ENCODE peak calls at places on chromosomes 7 and 10, in eight cellular contexts. E is sigmoid colon, Q is choroid plexus epithelial cell, X is Peyer's patch, M is mammary epithelial cell, T is neural progenitor cell, H is AG04449, D is astrocyte. F is an unnamed sample.

GRCh38 chr7:43113622-43114450 is 1.4 kb downstream of the HECW1 start:
- DNase-seq in H (no peak), T (peak; percentile 20), M (no peak), E (no peak), Q (no peak), D (no peak), X (no peak), F (peak; percentile 25)

GRCh38 chr7:48299580-48300169 is 128.4 kb downstream of the ABCA13 start:
- DNase-seq in H (no peak), M (peak; percentile 77), T (peak; percentile 77), X (peak; percentile 53), D (peak; percentile 52), Q (peak; percentile 90), E (no peak), F (peak; percentile 68)

GRCh38 chr7:129588268-129588667 is 23.3 kb upstream of the NRF1 start:
- DNase-seq in D (no peak), T (no peak), Q (no peak), X (no peak), H (no peak), E (no peak), M (no peak), F (no peak)

GRCh38 chr10:72729528-72729927 is 37.6 kb downstream of the MCU start:
- DNase-seq in H (no peak), M (no peak), E (no peak), X (no peak), T (no peak), Q (no peak), D (peak; percentile 62), F (peak; percentile 37)

GRCh38 chr10:13949844-13950542 is 363.2 kb downstream of the PRPF18 start:
- DNase-seq in E (no peak), M (peak; percentile 38), Q (peak; percentile 93), D (peak; percentile 97), X (no peak), H (peak; percentile 89), T (no peak), F (peak; percentile 97)

GRCh38 chr10:131131726-131132561 is 179.6 kb downstream of the TCERG1L start:
- DNase-seq in H (no peak), Q (no peak), M (no peak), X (no peak), D (no peak), T (no peak), E (no peak), F (no peak)

GRCh38 chr10:132961864-132962622 is 19.7 kb upstream of the CFAP46 start:
- DNase-seq in H (no peak), T (peak; percentile 92), X (peak; percentile 77), D (peak; percentile 57), M (peak; percentile 56), Q (peak; percentile 83), E (peak; percentile 75), F (peak; percentile 66)

GRCh38 chr10:129161184-129161583 is 305.9 kb upstream of the MGMT start:
- DNase-seq in D (no peak), H (no peak), E (no peak), X (no peak), Q (peak; percentile 37), T (peak; percentile 42), M (peak; percentile 0), F (no peak)

GRCh38 chr10:130805635-130806030 is 505.9 kb downstream of the TCERG1L start:
- DNase-seq in E (no peak), H (no peak), D (no peak), X (no peak), T (no peak), Q (no peak), M (no peak), F (no peak)

GRCh38 chr10:70599791-70600190 is 2.8 kb downstream of the PRF1 start:
- DNase-seq in E (no peak), X (no peak), T (no peak), H (no peak), M (no peak), D (no peak), Q (no peak), F (no peak)

GRCh38 chr7:12221414-12221813 is 10.3 kb downstream of the TMEM106B start:
- DNase-seq in M (no peak), X (no peak), D (no peak), H (no peak), E (no peak), Q (peak; percentile 11), T (no peak), F (no peak)

GRCh38 chr7:40921589-40922315 is 781.1 kb downstream of the INHBA start:
- DNase-seq in Q (no peak), T (no peak), X (no peak), M (peak; percentile 68), D (no peak), E (no peak), H (no peak), F (no peak)

GRCh38 chr7:106345421-106346166 is 60.8 kb upstream of the NAMPT start:
- DNase-seq in D (peak; percentile 49), M (no peak), X (no peak), Q (peak; percentile 71), T (no peak), E (no peak), H (no peak), F (no peak)

GRCh38 chr7:157272351-157273207 is 64.2 kb upstream of the DNAJB6 start:
- DNase-seq in T (no peak), M (no peak), X (peak; percentile 43), D (no peak), H (no peak), E (peak; percentile 62), Q (no peak), F (no peak)

GRCh38 chr10:71575934-71576801 is 143.4 kb downstream of the C10orf105 start:
- DNase-seq in T (no peak), M (no peak), D (no peak), X (no peak), Q (no peak), E (no peak), H (no peak), F (no peak)

GRCh38 chr7:136923111-136923510 is 54.7 kb downstream of the CHRM2 start:
- DNase-seq in H (peak; percentile 40), Q (peak; percentile 92), D (peak; percentile 94), X (no peak), M (peak; percentile 25), T (no peak), E (no peak), F (peak; percentile 88)

GRCh38 chr10:58590152-58590551 is 77.5 kb downstream of the BICC1 start:
- DNase-seq in T (no peak), X (no peak), Q (peak; percentile 97), H (peak; percentile 93), D (peak; percentile 99), E (peak; percentile 76), M (peak; percentile 74), F (peak; percentile 98)

DNA sequence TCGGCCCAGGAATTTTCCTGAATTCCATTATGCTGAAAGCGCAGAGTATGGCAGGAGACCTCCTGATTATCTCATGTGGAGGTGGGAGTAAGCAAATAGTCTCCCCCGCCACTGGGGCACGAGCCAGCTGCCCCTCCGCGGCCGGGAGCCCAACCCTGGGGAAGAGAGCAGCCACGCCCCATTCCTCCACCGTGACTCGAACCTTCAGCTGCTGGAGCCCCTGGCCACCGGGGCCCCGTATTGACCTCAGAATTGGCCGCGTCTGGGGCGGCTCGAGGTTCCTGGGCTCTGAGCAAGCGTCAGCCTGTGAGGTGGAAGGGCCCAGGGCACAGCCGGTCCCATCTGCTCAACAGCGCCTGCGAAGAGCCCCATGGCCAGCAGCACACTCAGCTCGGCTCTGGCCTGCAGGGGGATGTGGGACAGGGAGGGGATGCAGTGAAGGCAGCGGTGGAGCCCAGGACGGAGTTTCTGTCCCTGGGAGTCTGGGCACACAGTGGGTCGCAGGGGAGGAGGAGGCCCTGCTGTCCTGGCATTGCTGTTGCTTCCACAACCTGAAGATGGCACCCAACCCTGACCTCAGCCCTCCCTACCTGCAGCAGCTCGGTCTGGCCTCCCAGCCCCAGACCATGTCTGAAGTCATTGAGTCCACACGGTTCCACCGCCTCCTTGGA is 97.8 kb downstream of the CHST15 start:
- DNase-seq in E (peak; percentile 88), H (peak; percentile 62), M (peak; percentile 91), T (peak; percentile 75), D (peak; percentile 93), Q (peak; percentile 78), X (peak; percentile 80), F (peak; percentile 81)
- TF ChIP-seq CTCF in E (peak; percentile 40), H (peak; percentile 38), M (peak; percentile 42), T (peak; percentile 52), D (peak; percentile 30), Q (peak; percentile 55), X (no peak), F (peak; percentile 44)

GRCh38 chr7:84025332-84025927 is 169.2 kb downstream of the SEMA3A start:
- DNase-seq in H (peak; percentile 94), Q (peak; percentile 88), X (no peak), E (peak; percentile 63), D (peak; percentile 99), T (peak; percentile 53), M (peak; percentile 89), F (peak; percentile 99)

GRCh38 chr7:84027678-84028077 is 166.9 kb downstream of the SEMA3A start:
- DNase-seq in E (no peak), Q (no peak), X (no peak), H (no peak), M (no peak), T (no peak), D (no peak), F (no peak)

GRCh38 chr7:84022009-84022408 is 172.6 kb downstream of the SEMA3A start:
- DNase-seq in M (no peak), T (no peak), X (no peak), E (no peak), Q (no peak), D (no peak), H (no peak), F (no peak)

GRCh38 chr7:84021292-84021898 is 173.2 kb downstream of the SEMA3A start:
- DNase-seq in D (peak; percentile 65), X (no peak), M (no peak), T (no peak), H (no peak), E (no peak), Q (peak; percentile 26), F (peak; percentile 57)

DNA sequence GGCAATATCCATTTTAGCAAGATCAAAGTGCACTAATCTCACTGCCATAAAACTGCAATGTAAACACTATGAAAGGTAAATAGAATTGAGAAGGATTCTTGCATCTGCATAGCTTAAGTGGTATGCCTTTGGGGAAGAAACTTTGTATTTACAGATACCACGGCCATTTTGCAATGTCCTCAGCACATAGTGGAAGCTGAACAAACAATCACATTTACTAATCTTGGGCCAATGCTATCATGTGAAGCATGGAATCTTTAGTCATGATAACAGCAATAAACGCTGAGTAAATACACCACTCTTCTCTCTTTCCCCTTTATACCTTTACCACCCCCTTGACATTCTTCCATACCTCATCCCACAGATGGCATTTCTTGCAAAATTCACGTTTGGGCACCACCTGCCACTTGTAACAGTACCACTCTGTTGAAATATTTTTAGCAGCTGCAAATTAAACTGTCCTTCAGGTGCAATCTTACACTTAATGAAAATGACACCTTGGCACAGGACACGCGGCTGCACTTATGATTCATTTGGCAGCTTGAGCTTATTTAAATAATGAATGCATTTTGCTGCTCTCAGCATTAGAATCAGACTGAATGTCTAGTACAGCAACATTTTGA is 171.8 kb downstream of the SEMA3A start:
- DNase-seq in T (no peak), Q (peak; percentile 43), D (peak; percentile 38), H (no peak), M (peak; percentile 5), E (no peak), X (no peak), F (no peak)
- H3K4me3 ChIP-seq in T (no peak overlapping the region), Q (no peak overlapping the region), D (no peak overlapping the region), H (no peak overlapping the region), M (no peak overlapping the region), E (no peak overlapping the region), X (no peak overlapping the region), F (no peak overlapping the region)

GRCh38 chr10:78617633-78618032 is 451.1 kb upstream of the ZMIZ1 start:
- DNase-seq in M (no peak), E (no peak), Q (no peak), H (no peak), X (peak; percentile 44), D (no peak), T (no peak), F (no peak)
- TF ChIP-seq CTCF in M (no peak), E (no peak), Q (no peak), H (no peak), X (no peak), D (no peak), T (no peak), F (no peak)

GRCh38 chr7:27177795-27178320 is 3.7 kb upstream of the HOXA10 start:
- DNase-seq in D (no peak), M (no peak), T (no peak), E (no peak), Q (no peak), H (no peak), X (no peak), F (no peak)
- H3K4me3 ChIP-seq in D (no peak overlapping the region), M (no peak overlapping the region), T (no peak overlapping the region), E (peak overlapping the region; percentile 85), Q (no peak overlapping the region), H (peak overlapping the region; percentile 75), X (peak overlapping the region; percentile 33), F (peak overlapping the region; percentile 87)

F was measured in AG10803.